ENCODE peak calls at places on chromosomes 1 and 21, in eight cellular contexts. One of them, this sample, is unnamed.

GRCh38 chr1:87024936-87025537 is 110.6 kb downstream of the HS2ST1 start:
- DNase-seq in CD14-positive monocyte: no peak
- DNase-seq in Peyer's patch: no peak
- DNase-seq in HL-60: peak; percentile 10
- DNase-seq in GM23338: peak; percentile 69
- DNase-seq in GM13976: peak; percentile 25
- DNase-seq in A673: peak; percentile 65
- DNase-seq in astrocyte of the spinal cord: peak; percentile 18
- DNase-seq in this sample: peak; percentile 52

GRCh38 chr1:154749078-154749760 is 120.9 kb downstream of the KCNN3 start:
- DNase-seq in CD14-positive monocyte: no peak
- DNase-seq in astrocyte of the spinal cord: peak; percentile 36
- DNase-seq in GM13976: no peak
- DNase-seq in Peyer's patch: no peak
- DNase-seq in HL-60: peak; percentile 63
- DNase-seq in A673: peak; percentile 74
- DNase-seq in GM23338: peak; percentile 45
- DNase-seq in this sample: no peak

GRCh38 chr1:29254346-29254745 is 18.0 kb downstream of the PTPRU start:
- DNase-seq in GM13976: no peak
- DNase-seq in Peyer's patch: no peak
- DNase-seq in A673: no peak
- DNase-seq in astrocyte of the spinal cord: no peak
- DNase-seq in CD14-positive monocyte: no peak
- DNase-seq in HL-60: no peak
- DNase-seq in GM23338: no peak
- DNase-seq in this sample: no peak

GRCh38 chr1:199173356-199173755 is 534.5 kb downstream of the PTPRC start:
- DNase-seq in GM23338: no peak
- DNase-seq in Peyer's patch: no peak
- DNase-seq in HL-60: no peak
- DNase-seq in GM13976: peak; percentile 47
- DNase-seq in astrocyte of the spinal cord: peak; percentile 23
- DNase-seq in CD14-positive monocyte: no peak
- DNase-seq in A673: no peak
- DNase-seq in this sample: peak; percentile 49

GRCh38 chr1:200302893-200303250 is 107.0 kb downstream of the ZNF281 start:
- DNase-seq in GM23338: peak; percentile 50
- DNase-seq in GM13976: no peak
- DNase-seq in astrocyte of the spinal cord: peak; percentile 20
- DNase-seq in A673: no peak
- DNase-seq in HL-60: no peak
- DNase-seq in CD14-positive monocyte: no peak
- DNase-seq in Peyer's patch: no peak
- DNase-seq in this sample: no peak

GRCh38 chr1:3711381-3711779 is 40.9 kb upstream of the CCDC27 start:
- DNase-seq in HL-60: no peak
- DNase-seq in CD14-positive monocyte: no peak
- DNase-seq in A673: no peak
- DNase-seq in Peyer's patch: no peak
- DNase-seq in astrocyte of the spinal cord: no peak
- DNase-seq in GM13976: no peak
- DNase-seq in GM23338: no peak
- DNase-seq in this sample: no peak

GRCh38 chr1:113216664-113217063 is 143.7 kb downstream of the LRIG2 start:
- DNase-seq in astrocyte of the spinal cord: no peak
- DNase-seq in GM13976: no peak
- DNase-seq in A673: no peak
- DNase-seq in CD14-positive monocyte: no peak
- DNase-seq in HL-60: no peak
- DNase-seq in Peyer's patch: no peak
- DNase-seq in GM23338: no peak
- DNase-seq in this sample: no peak

GRCh38 chr1:2372551-2373490 is 18.5 kb downstream of the MORN1 start:
- DNase-seq in HL-60: no peak
- DNase-seq in CD14-positive monocyte: peak; percentile 26
- DNase-seq in GM13976: no peak
- DNase-seq in A673: no peak
- DNase-seq in GM23338: no peak
- DNase-seq in Peyer's patch: peak; percentile 35
- DNase-seq in astrocyte of the spinal cord: no peak
- DNase-seq in this sample: no peak

GRCh38 chr1:64133036-64133435 is 70.4 kb upstream of the UBE2U start:
- DNase-seq in GM23338: no peak
- DNase-seq in A673: no peak
- DNase-seq in HL-60: no peak
- DNase-seq in CD14-positive monocyte: no peak
- DNase-seq in Peyer's patch: no peak
- DNase-seq in GM13976: no peak
- DNase-seq in astrocyte of the spinal cord: peak; percentile 83
- DNase-seq in this sample: peak; percentile 96

GRCh38 chr1:49323925-49324540 is 547.3 kb upstream of the BEND5 start:
- DNase-seq in HL-60: no peak
- DNase-seq in Peyer's patch: no peak
- DNase-seq in CD14-positive monocyte: no peak
- DNase-seq in astrocyte of the spinal cord: no peak
- DNase-seq in GM23338: no peak
- DNase-seq in GM13976: no peak
- DNase-seq in A673: no peak
- DNase-seq in this sample: no peak

GRCh38 chr1:25220666-25221065 is 11.6 kb downstream of the SYF2 start:
- DNase-seq in HL-60: no peak
- DNase-seq in Peyer's patch: no peak
- DNase-seq in GM13976: no peak
- DNase-seq in astrocyte of the spinal cord: no peak
- DNase-seq in CD14-positive monocyte: no peak
- DNase-seq in A673: no peak
- DNase-seq in GM23338: no peak
- DNase-seq in this sample: no peak

GRCh38 chr1:169483500-169483966 is 2.2 kb downstream of the SLC19A2 start:
- DNase-seq in astrocyte of the spinal cord: peak; percentile 44
- DNase-seq in A673: no peak
- DNase-seq in CD14-positive monocyte: no peak
- DNase-seq in GM13976: no peak
- DNase-seq in HL-60: peak; percentile 40
- DNase-seq in GM23338: no peak
- DNase-seq in Peyer's patch: no peak
- DNase-seq in this sample: no peak

GRCh38 chr1:23868848-23869450 is 859 bp upstream of the FUCA1 start:
- DNase-seq in GM13976: no peak
- DNase-seq in A673: no peak
- DNase-seq in astrocyte of the spinal cord: no peak
- DNase-seq in HL-60: peak; percentile 87
- DNase-seq in CD14-positive monocyte: peak; percentile 71
- DNase-seq in Peyer's patch: no peak
- DNase-seq in GM23338: peak; percentile 13
- DNase-seq in this sample: no peak

GRCh38 chr1:59897165-59897564 is 29.4 kb downstream of the CYP2J2 start:
- DNase-seq in Peyer's patch: no peak
- DNase-seq in A673: no peak
- DNase-seq in CD14-positive monocyte: no peak
- DNase-seq in GM13976: no peak
- DNase-seq in astrocyte of the spinal cord: no peak
- DNase-seq in HL-60: no peak
- DNase-seq in GM23338: no peak
- DNase-seq in this sample: no peak

GRCh38 chr1:218341325-218341724 is 3.8 kb upstream of the TGFB2 start:
- DNase-seq in A673: no peak
- DNase-seq in GM23338: no peak
- DNase-seq in astrocyte of the spinal cord: no peak
- DNase-seq in Peyer's patch: no peak
- DNase-seq in CD14-positive monocyte: no peak
- DNase-seq in HL-60: no peak
- DNase-seq in GM13976: no peak
- DNase-seq in this sample: no peak

GRCh38 chr1:53265581-53265980 is 27.3 kb upstream of the MAGOH start:
- DNase-seq in GM13976: no peak
- DNase-seq in astrocyte of the spinal cord: no peak
- DNase-seq in HL-60: no peak
- DNase-seq in A673: no peak
- DNase-seq in GM23338: no peak
- DNase-seq in CD14-positive monocyte: no peak
- DNase-seq in Peyer's patch: no peak
- DNase-seq in this sample: no peak

GRCh38 chr1:156140879-156141707 is 12.3 kb upstream of the SEMA4A start:
- DNase-seq in GM23338: peak; percentile 93
- DNase-seq in A673: no peak
- DNase-seq in GM13976: peak; percentile 64
- DNase-seq in Peyer's patch: no peak
- DNase-seq in HL-60: no peak
- DNase-seq in CD14-positive monocyte: no peak
- DNase-seq in astrocyte of the spinal cord: no peak
- DNase-seq in this sample: peak; percentile 33

GRCh38 chr1:116933586-116934515 is 24.1 kb downstream of the PTGFRN start:
- DNase-seq in Peyer's patch: no peak
- DNase-seq in HL-60: no peak
- DNase-seq in CD14-positive monocyte: no peak
- DNase-seq in astrocyte of the spinal cord: no peak
- DNase-seq in GM13976: no peak
- DNase-seq in A673: no peak
- DNase-seq in GM23338: no peak
- DNase-seq in this sample: no peak

GRCh38 chr21:46095106-46095719 is 2.7 kb upstream of the COL6A2 start:
- DNase-seq in HL-60: no peak
- DNase-seq in A673: no peak
- DNase-seq in GM13976: no peak
- DNase-seq in GM23338: no peak
- DNase-seq in CD14-positive monocyte: no peak
- DNase-seq in Peyer's patch: peak; percentile 35
- DNase-seq in astrocyte of the spinal cord: no peak
- DNase-seq in this sample: no peak
- TF ChIP-seq CTCF in HL-60: no peak
- TF ChIP-seq CTCF in A673: no peak
- TF ChIP-seq CTCF in GM13976: no peak
- TF ChIP-seq CTCF in GM23338: no peak
- TF ChIP-seq CTCF in CD14-positive monocyte: no peak
- TF ChIP-seq CTCF in Peyer's patch: no peak
- TF ChIP-seq CTCF in astrocyte of the spinal cord: no peak
- TF ChIP-seq CTCF in this sample: no peak

DNA sequence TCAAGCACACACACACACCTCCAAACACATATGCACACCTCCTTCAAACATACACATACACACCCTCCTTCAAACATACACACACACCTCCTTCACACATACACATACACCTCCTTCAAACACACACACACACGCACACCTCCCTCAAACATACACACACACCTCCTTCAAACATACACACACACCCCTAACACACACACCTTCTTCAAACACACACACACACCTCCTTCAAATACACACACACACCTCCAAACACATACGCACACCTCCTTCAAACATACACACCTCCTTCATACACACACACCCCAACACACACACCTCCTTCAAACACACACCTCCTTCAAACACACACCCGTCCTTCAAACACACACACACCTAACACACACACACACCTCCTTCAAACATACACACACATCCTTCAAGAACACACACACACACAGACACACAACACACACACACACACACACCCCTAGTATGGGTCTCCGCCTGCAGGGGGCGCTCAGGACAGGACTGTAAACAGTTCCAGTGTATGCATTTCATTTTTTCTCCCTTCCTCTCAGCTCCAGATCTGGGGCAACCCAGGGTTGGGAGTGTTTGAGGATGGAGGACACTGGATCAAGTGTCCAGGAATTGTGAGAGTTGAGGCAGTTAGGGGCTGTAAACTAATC is 12.1 kb downstream of the LGR6 start:
- DNase-seq in A673: no peak
- DNase-seq in HL-60: no peak
- DNase-seq in Peyer's patch: no peak
- DNase-seq in CD14-positive monocyte: no peak
- DNase-seq in GM13976: no peak
- DNase-seq in GM23338: peak; percentile 74
- DNase-seq in astrocyte of the spinal cord: no peak
- DNase-seq in this sample: no peak
- TF ChIP-seq CTCF in A673: peak; percentile 50
- TF ChIP-seq CTCF in HL-60: no peak
- TF ChIP-seq CTCF in Peyer's patch: no peak
- TF ChIP-seq CTCF in CD14-positive monocyte: no peak
- TF ChIP-seq CTCF in GM13976: no peak
- TF ChIP-seq CTCF in GM23338: peak; percentile 82
- TF ChIP-seq CTCF in astrocyte of the spinal cord: peak; percentile 53
- TF ChIP-seq CTCF in this sample: peak; percentile 27

GRCh38 chr1:167599839-167600581 is 30.0 kb upstream of the RCSD1 start:
- DNase-seq in GM13976: peak; percentile 67
- DNase-seq in astrocyte of the spinal cord: peak; percentile 45
- DNase-seq in Peyer's patch: no peak
- DNase-seq in GM23338: no peak
- DNase-seq in A673: peak; percentile 21
- DNase-seq in HL-60: peak; percentile 52
- DNase-seq in CD14-positive monocyte: peak; percentile 75
- DNase-seq in this sample: peak; percentile 38
- TF ChIP-seq CTCF in GM13976: peak; percentile 66
- TF ChIP-seq CTCF in astrocyte of the spinal cord: peak; percentile 22
- TF ChIP-seq CTCF in Peyer's patch: peak; percentile 74
- TF ChIP-seq CTCF in GM23338: peak; percentile 33
- TF ChIP-seq CTCF in A673: peak; percentile 49
- TF ChIP-seq CTCF in HL-60: peak; percentile 50
- TF ChIP-seq CTCF in CD14-positive monocyte: peak; percentile 27
- TF ChIP-seq CTCF in this sample: peak; percentile 69

GRCh38 chr1:244327533-244327932 is 124.2 kb downstream of the ADSS2 start:
- DNase-seq in Peyer's patch: no peak
- DNase-seq in A673: no peak
- DNase-seq in GM23338: no peak
- DNase-seq in GM13976: no peak
- DNase-seq in CD14-positive monocyte: no peak
- DNase-seq in HL-60: no peak
- DNase-seq in astrocyte of the spinal cord: no peak
- DNase-seq in this sample: no peak

GRCh38 chr1:244325056-244325764 is 126.5 kb downstream of the ADSS2 start:
- DNase-seq in A673: no peak
- DNase-seq in GM13976: no peak
- DNase-seq in GM23338: no peak
- DNase-seq in CD14-positive monocyte: peak; percentile 66
- DNase-seq in Peyer's patch: no peak
- DNase-seq in astrocyte of the spinal cord: no peak
- DNase-seq in HL-60: peak; percentile 66
- DNase-seq in this sample: no peak

GRCh38 chr1:244324176-244324883 is 127.4 kb downstream of the ADSS2 start:
- DNase-seq in A673: no peak
- DNase-seq in GM13976: no peak
- DNase-seq in astrocyte of the spinal cord: no peak
- DNase-seq in HL-60: no peak
- DNase-seq in GM23338: no peak
- DNase-seq in Peyer's patch: no peak
- DNase-seq in CD14-positive monocyte: no peak
- DNase-seq in this sample: no peak

GRCh38 chr1:244329591-244330317 is 122.0 kb downstream of the ADSS2 start:
- DNase-seq in A673: no peak
- DNase-seq in CD14-positive monocyte: no peak
- DNase-seq in Peyer's patch: no peak
- DNase-seq in GM23338: no peak
- DNase-seq in HL-60: no peak
- DNase-seq in astrocyte of the spinal cord: no peak
- DNase-seq in GM13976: no peak
- DNase-seq in this sample: peak; percentile 54

DNA sequence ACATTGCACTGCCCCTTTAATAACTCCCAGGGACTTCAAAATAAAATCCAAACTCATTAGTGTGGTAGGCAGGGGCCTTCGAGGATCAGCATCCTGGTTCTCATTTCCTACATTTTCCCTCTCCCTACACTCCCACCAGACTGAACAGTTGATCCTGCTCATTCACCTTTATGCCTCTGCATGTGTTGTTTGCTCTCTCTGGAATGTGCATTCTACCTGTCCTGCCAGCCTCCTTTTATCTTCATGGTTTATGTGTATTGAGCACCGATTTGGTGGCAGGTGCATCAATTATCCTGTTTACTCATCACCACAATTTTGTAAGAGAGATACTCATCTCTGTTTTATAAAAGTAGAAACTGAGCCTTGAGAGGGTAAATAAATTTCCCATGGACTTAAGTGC is 125.0 kb downstream of the ADSS2 start:
- DNase-seq in astrocyte of the spinal cord: no peak
- DNase-seq in GM23338: no peak
- DNase-seq in GM13976: no peak
- DNase-seq in CD14-positive monocyte: no peak
- DNase-seq in HL-60: no peak
- DNase-seq in Peyer's patch: no peak
- DNase-seq in A673: no peak
- DNase-seq in this sample: no peak
- TF ChIP-seq CTCF in astrocyte of the spinal cord: no peak
- TF ChIP-seq CTCF in GM23338: no peak
- TF ChIP-seq CTCF in GM13976: no peak
- TF ChIP-seq CTCF in CD14-positive monocyte: no peak
- TF ChIP-seq CTCF in HL-60: no peak
- TF ChIP-seq CTCF in Peyer's patch: no peak
- TF ChIP-seq CTCF in A673: no peak
- TF ChIP-seq CTCF in this sample: no peak

This sample was measured in HFFc6.